ENCODE peak calls at places on chromosomes 6 and 20, in eight cellular contexts. K is A549, U is HFF-Myc, L is HFFc6, J is tibial artery, F is SIG-M5, S is BJ, Y is endothelial cell. B is an unnamed sample.
A peak's percentile ranks its signal among the peaks of the same experiment; 100 is the strongest.

GRCh38 chr6:98024359-98024758 is 741.3 kb upstream of the MMS22L start:
- DNase-seq in K (no peak), U (no peak), L (no peak), J (no peak), F (no peak), S (no peak), Y (no peak), B (no peak)

GRCh38 chr6:160043784-160044183 is 74.9 kb downstream of the IGF2R start:
- DNase-seq in K (no peak), U (no peak), L (no peak), J (no peak), F (no peak), S (no peak), Y (no peak), B (no peak)

GRCh38 chr6:25138024-25138696 is 141.0 kb upstream of the CARMIL1 start:
- DNase-seq in K (peak; percentile 38), U (peak; percentile 71), L (peak; percentile 77), J (peak; percentile 80), F (no peak), S (peak; percentile 53), Y (no peak), B (peak; percentile 35)

GRCh38 chr6:152428126-152428525 is 209.0 kb downstream of the SYNE1 start:
- DNase-seq in K (no peak), U (no peak), L (no peak), J (no peak), F (no peak), S (no peak), Y (no peak), B (no peak)

GRCh38 chr20:62881662-62882395 is 20.2 kb upstream of the TCFL5 start:
- DNase-seq in K (no peak), U (no peak), L (no peak), J (no peak), F (no peak), S (no peak), Y (no peak), B (no peak)

GRCh38 chr6:33683051-33683571 is 28.4 kb downstream of the UQCC2 start:
- DNase-seq in K (no peak), U (no peak), L (no peak), J (no peak), F (no peak), S (no peak), Y (no peak), B (peak; percentile 53)

GRCh38 chr6:99348823-99349619 is 453 bp downstream of the FAXC start:
- DNase-seq in K (no peak), U (no peak), L (no peak), J (no peak), F (no peak), S (no peak), Y (peak; percentile 14), B (no peak)

GRCh38 chr6:35736293-35736894 is 438 bp upstream of the ARMC12 start:
- DNase-seq in K (peak; percentile 65), U (no peak), L (peak; percentile 26), J (peak; percentile 84), F (no peak), S (no peak), Y (peak; percentile 78), B (peak; percentile 77)

GRCh38 chr6:148147431-148147830 is 195.2 kb upstream of the SASH1 start:
- DNase-seq in K (no peak), U (no peak), L (no peak), J (no peak), F (no peak), S (no peak), Y (no peak), B (no peak)

GRCh38 chr20:3173582-3174441 is 463 bp upstream of the LZTS3 start:
- DNase-seq in K (peak; percentile 92), U (no peak), L (peak; percentile 45), J (peak; percentile 93), F (no peak), S (no peak), Y (peak; percentile 97), B (peak; percentile 89)

GRCh38 chr6:17226766-17227338 is 54.3 kb upstream of the RBM24 start:
- DNase-seq in K (no peak), U (no peak), L (no peak), J (no peak), F (no peak), S (no peak), Y (no peak), B (no peak)

GRCh38 chr6:160974304-160974771 is 17.2 kb upstream of the MAP3K4 start:
- DNase-seq in K (no peak), U (peak; percentile 99), L (peak; percentile 98), J (peak; percentile 73), F (no peak), S (peak; percentile 96), Y (no peak), B (no peak)

GRCh38 chr20:17543531-17543961 is 12.4 kb upstream of the BFSP1 start:
- DNase-seq in K (no peak), U (no peak), L (peak; percentile 34), J (no peak), F (no peak), S (peak; percentile 72), Y (no peak), B (no peak)

GRCh38 chr6:117509021-117509420 is 26.5 kb downstream of the DCBLD1 start:
- DNase-seq in K (no peak), U (no peak), L (no peak), J (no peak), F (no peak), S (no peak), Y (no peak), B (no peak)

GRCh38 chr6:87747646-87748045 is 45.6 kb upstream of the AKIRIN2 start:
- DNase-seq in K (no peak), U (no peak), L (no peak), J (no peak), F (peak; percentile 62), S (no peak), Y (no peak), B (no peak)

GRCh38 chr20:31607640-31608255 is 2.7 kb downstream of the ID1 start:
- DNase-seq in K (peak; percentile 42), U (no peak), L (peak; percentile 60), J (no peak), F (no peak), S (no peak), Y (no peak), B (no peak)

GRCh38 chr6:29651413-29652197 is 5.3 kb upstream of the MOG start:
- DNase-seq in K (peak; percentile 51), U (no peak), L (peak; percentile 48), J (no peak), F (no peak), S (no peak), Y (no peak), B (no peak)

GRCh38 chr6:52543729-52544324 is 33.0 kb downstream of the TRAM2 start:
- DNase-seq in K (no peak), U (no peak), L (peak; percentile 55), J (no peak), F (no peak), S (no peak), Y (no peak), B (no peak)

GRCh38 chr6:116409756-116410155 is 39.0 kb downstream of the DSE start:
- DNase-seq in K (no peak), U (no peak), L (no peak), J (no peak), F (no peak), S (no peak), Y (no peak), B (no peak)

GRCh38 chr6:170296746-170297576 is 6.1 kb upstream of the DLL1 start:
- DNase-seq in K (no peak), U (no peak), L (no peak), J (peak; percentile 56), F (no peak), S (no peak), Y (no peak), B (no peak)

GRCh38 chr6:47789553-47789952 is 7.7 kb downstream of the OPN5 start:
- DNase-seq in K (no peak), U (no peak), L (no peak), J (no peak), F (no peak), S (no peak), Y (no peak), B (no peak)

GRCh38 chr20:64168381-64169088 is 4.3 kb downstream of the MYT1 start:
- DNase-seq in K (no peak), U (no peak), L (peak; percentile 8), J (no peak), F (no peak), S (no peak), Y (no peak), B (no peak)

GRCh38 chr6:42204768-42205282 is 10.1 kb upstream of the GUCA1B start:
- DNase-seq in K (no peak), U (no peak), L (no peak), J (no peak), F (no peak), S (no peak), Y (no peak), B (no peak)

GRCh38 chr6:143677891-143678737 is at the start of gene PHACTR2:
- DNase-seq in K (peak; percentile 40), U (no peak), L (peak; percentile 62), J (peak; percentile 88), F (no peak), S (peak; percentile 28), Y (peak; percentile 84), B (peak; percentile 31)

GRCh38 chr6:63795006-63795405 is 159.4 kb downstream of the PHF3 start:
- DNase-seq in K (no peak), U (no peak), L (no peak), J (no peak), F (no peak), S (no peak), Y (no peak), B (no peak)

GRCh38 chr6:2626381-2626780 is 124.3 kb downstream of the MYLK4 start:
- DNase-seq in K (no peak), U (no peak), L (no peak), J (no peak), F (no peak), S (no peak), Y (no peak), B (no peak)

GRCh38 chr6:139028242-139028657 is 295 bp upstream of the ABRACL start:
- DNase-seq in K (no peak), U (no peak), L (peak; percentile 11), J (no peak), F (no peak), S (no peak), Y (no peak), B (no peak)

GRCh38 chr6:168616807-168617756 is 176.1 kb downstream of the SMOC2 start:
- DNase-seq in K (no peak), U (no peak), L (no peak), J (no peak), F (no peak), S (no peak), Y (no peak), B (no peak)

GRCh38 chr20:53080969-53081871 is 109.1 kb downstream of the TSHZ2 start:
- DNase-seq in K (no peak), U (no peak), L (no peak), J (no peak), F (no peak), S (no peak), Y (no peak), B (no peak)

GRCh38 chr6:82555801-82556200 is 192.2 kb downstream of the TPBG start:
- DNase-seq in K (no peak), U (no peak), L (peak; percentile 40), J (no peak), F (no peak), S (no peak), Y (no peak), B (no peak)

GRCh38 chr6:71056656-71057055 is 99.8 kb upstream of the B3GAT2 start:
- DNase-seq in K (no peak), U (no peak), L (no peak), J (no peak), F (no peak), S (no peak), Y (no peak), B (no peak)

GRCh38 chr20:49318430-49319203 is 40.8 kb upstream of the ZNFX1 start:
- DNase-seq in K (no peak), U (no peak), L (no peak), J (no peak), F (no peak), S (no peak), Y (no peak), B (no peak)

GRCh38 chr6:22668307-22668706 is 98.9 kb downstream of the HDGFL1 start:
- DNase-seq in K (no peak), U (no peak), L (no peak), J (no peak), F (no peak), S (no peak), Y (no peak), B (no peak)